ENCODE peak calls at places on chromosomes 4 and X, in seven cellular contexts. One of them, this sample, is unnamed.
A peak's percentile ranks its signal among the peaks of the same experiment; 100 is the strongest.

GRCh38 chr4:16745009-16745408 is 153.4 kb downstream of the LDB2 start:
- DNase-seq in nephron progenitor cell: peak; percentile 2
- DNase-seq in HCT116: no peak
- DNase-seq in progenitor cell of endocrine pancreas: no peak
- DNase-seq in Caco-2: no peak
- DNase-seq in HL-60: no peak
- DNase-seq in bronchial epithelial cell: no peak
- DNase-seq in this sample: no peak

GRCh38 chr4:182918791-182919302 is 1.7 kb upstream of the DCTD start:
- DNase-seq in Caco-2: no peak
- DNase-seq in nephron progenitor cell: no peak
- DNase-seq in HCT116: no peak
- DNase-seq in progenitor cell of endocrine pancreas: no peak
- DNase-seq in HL-60: peak; percentile 46
- DNase-seq in bronchial epithelial cell: peak; percentile 40
- DNase-seq in this sample: no peak

GRCh38 chrX:72536542-72536941 is 36.1 kb downstream of the HDAC8 start:
- DNase-seq in bronchial epithelial cell: no peak
- DNase-seq in progenitor cell of endocrine pancreas: no peak
- DNase-seq in HL-60: no peak
- DNase-seq in Caco-2: no peak
- DNase-seq in nephron progenitor cell: no peak
- DNase-seq in HCT116: no peak
- DNase-seq in this sample: no peak

GRCh38 chr4:109631709-109632108 is 71.5 kb downstream of the CASP6 start:
- DNase-seq in HL-60: no peak
- DNase-seq in bronchial epithelial cell: no peak
- DNase-seq in HCT116: no peak
- DNase-seq in nephron progenitor cell: peak; percentile 12
- DNase-seq in Caco-2: no peak
- DNase-seq in progenitor cell of endocrine pancreas: no peak
- DNase-seq in this sample: no peak

GRCh38 chr4:39710098-39710896 is 12.4 kb downstream of the UBE2K start:
- DNase-seq in HL-60: no peak
- DNase-seq in nephron progenitor cell: no peak
- DNase-seq in Caco-2: no peak
- DNase-seq in bronchial epithelial cell: no peak
- DNase-seq in progenitor cell of endocrine pancreas: no peak
- DNase-seq in HCT116: no peak
- DNase-seq in this sample: no peak

GRCh38 chr4:165288639-165289428 is 38.6 kb upstream of the MSMO1 start:
- DNase-seq in progenitor cell of endocrine pancreas: no peak
- DNase-seq in Caco-2: no peak
- DNase-seq in HL-60: no peak
- DNase-seq in nephron progenitor cell: no peak
- DNase-seq in HCT116: no peak
- DNase-seq in bronchial epithelial cell: peak; percentile 77
- DNase-seq in this sample: no peak

GRCh38 chr4:177222776-177223175 is 86.9 kb upstream of the NEIL3 start:
- DNase-seq in nephron progenitor cell: no peak
- DNase-seq in bronchial epithelial cell: no peak
- DNase-seq in HCT116: no peak
- DNase-seq in HL-60: no peak
- DNase-seq in Caco-2: no peak
- DNase-seq in progenitor cell of endocrine pancreas: no peak
- DNase-seq in this sample: no peak

GRCh38 chr4:142703694-142704309 is 142.3 kb downstream of the INPP4B start:
- DNase-seq in bronchial epithelial cell: peak; percentile 55
- DNase-seq in nephron progenitor cell: no peak
- DNase-seq in progenitor cell of endocrine pancreas: no peak
- DNase-seq in HL-60: no peak
- DNase-seq in Caco-2: no peak
- DNase-seq in HCT116: no peak
- DNase-seq in this sample: no peak

GRCh38 chr4:108940086-108941033 is 177.5 kb upstream of the ETNPPL start:
- DNase-seq in Caco-2: no peak
- DNase-seq in HCT116: no peak
- DNase-seq in HL-60: no peak
- DNase-seq in bronchial epithelial cell: peak; percentile 49
- DNase-seq in progenitor cell of endocrine pancreas: no peak
- DNase-seq in nephron progenitor cell: no peak
- DNase-seq in this sample: no peak

GRCh38 chr4:39472396-39472795 is 13.5 kb downstream of the LIAS start:
- DNase-seq in bronchial epithelial cell: no peak
- DNase-seq in HL-60: no peak
- DNase-seq in nephron progenitor cell: no peak
- DNase-seq in HCT116: no peak
- DNase-seq in progenitor cell of endocrine pancreas: no peak
- DNase-seq in Caco-2: no peak
- DNase-seq in this sample: no peak

GRCh38 chr4:126306152-126306869 is 991.6 kb downstream of the FAT4 start:
- DNase-seq in Caco-2: no peak
- DNase-seq in progenitor cell of endocrine pancreas: no peak
- DNase-seq in HL-60: no peak
- DNase-seq in bronchial epithelial cell: no peak
- DNase-seq in HCT116: no peak
- DNase-seq in nephron progenitor cell: no peak
- DNase-seq in this sample: no peak

GRCh38 chrX:154738013-154738738 is 12.7 kb downstream of the GAB3 start:
- DNase-seq in HL-60: no peak
- DNase-seq in progenitor cell of endocrine pancreas: no peak
- DNase-seq in bronchial epithelial cell: peak; percentile 68
- DNase-seq in HCT116: no peak
- DNase-seq in Caco-2: no peak
- DNase-seq in nephron progenitor cell: no peak
- DNase-seq in this sample: no peak

GRCh38 chr4:165331823-165332222 is 4.4 kb downstream of the MSMO1 start:
- DNase-seq in Caco-2: no peak
- DNase-seq in HCT116: no peak
- DNase-seq in progenitor cell of endocrine pancreas: no peak
- DNase-seq in bronchial epithelial cell: no peak
- DNase-seq in HL-60: no peak
- DNase-seq in nephron progenitor cell: peak; percentile 31
- DNase-seq in this sample: no peak

GRCh38 chr4:83870551-83870950 is 334.6 kb downstream of the GPAT3 start:
- DNase-seq in Caco-2: no peak
- DNase-seq in bronchial epithelial cell: no peak
- DNase-seq in HCT116: no peak
- DNase-seq in progenitor cell of endocrine pancreas: no peak
- DNase-seq in HL-60: no peak
- DNase-seq in nephron progenitor cell: no peak
- DNase-seq in this sample: no peak

GRCh38 chr4:102438396-102438795 is 62.8 kb upstream of the NFKB1 start:
- DNase-seq in progenitor cell of endocrine pancreas: no peak
- DNase-seq in bronchial epithelial cell: peak; percentile 66
- DNase-seq in HL-60: no peak
- DNase-seq in Caco-2: no peak
- DNase-seq in HCT116: no peak
- DNase-seq in nephron progenitor cell: no peak
- DNase-seq in this sample: no peak

GRCh38 chr4:80614319-80614718 is 278.8 kb downstream of the CFAP299 start:
- DNase-seq in progenitor cell of endocrine pancreas: no peak
- DNase-seq in nephron progenitor cell: no peak
- DNase-seq in Caco-2: no peak
- DNase-seq in HL-60: no peak
- DNase-seq in bronchial epithelial cell: no peak
- DNase-seq in HCT116: no peak
- DNase-seq in this sample: no peak

GRCh38 chrX:107541244-107541643 is 87.1 kb upstream of the PRPS1 start:
- DNase-seq in progenitor cell of endocrine pancreas: no peak
- DNase-seq in HCT116: no peak
- DNase-seq in HL-60: no peak
- DNase-seq in bronchial epithelial cell: no peak
- DNase-seq in Caco-2: no peak
- DNase-seq in nephron progenitor cell: no peak
- DNase-seq in this sample: no peak

GRCh38 chr4:66376921-66377320 is 706.6 kb upstream of the EPHA5 start:
- DNase-seq in progenitor cell of endocrine pancreas: no peak
- DNase-seq in HL-60: no peak
- DNase-seq in bronchial epithelial cell: no peak
- DNase-seq in HCT116: no peak
- DNase-seq in Caco-2: no peak
- DNase-seq in nephron progenitor cell: no peak
- DNase-seq in this sample: no peak

GRCh38 chrX:34578237-34578636 is 78.8 kb downstream of the TMEM47 start:
- DNase-seq in HL-60: no peak
- DNase-seq in progenitor cell of endocrine pancreas: no peak
- DNase-seq in Caco-2: no peak
- DNase-seq in bronchial epithelial cell: peak; percentile 28
- DNase-seq in nephron progenitor cell: no peak
- DNase-seq in HCT116: no peak
- DNase-seq in this sample: no peak
- TF ChIP-seq CTCF in HL-60: no peak
- TF ChIP-seq CTCF in progenitor cell of endocrine pancreas: peak; percentile 71
- TF ChIP-seq CTCF in Caco-2: peak; percentile 30
- TF ChIP-seq CTCF in bronchial epithelial cell: no peak
- TF ChIP-seq CTCF in nephron progenitor cell: peak; percentile 48
- TF ChIP-seq CTCF in HCT116: no peak
- TF ChIP-seq CTCF in this sample: peak; percentile 7

DNA sequence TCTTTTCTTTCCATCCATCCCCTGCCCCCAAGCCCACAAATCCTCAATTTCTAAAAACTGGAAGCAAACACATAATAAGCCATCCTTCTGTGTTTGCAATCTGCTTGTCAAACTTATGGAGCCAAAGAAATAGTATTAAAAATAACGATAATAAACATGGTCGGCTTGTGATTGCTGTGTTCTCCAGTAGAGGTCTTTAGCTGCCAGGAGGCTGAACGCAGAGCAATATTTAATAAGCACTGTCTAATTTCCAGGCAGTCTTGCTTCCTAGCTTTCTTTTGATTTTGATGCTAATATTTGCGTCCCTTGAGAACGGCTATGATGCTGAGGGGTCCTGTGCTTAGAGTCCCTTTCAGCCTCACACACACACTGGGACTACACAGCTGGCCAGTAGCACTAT is 3.2 kb upstream of the HELT start:
- DNase-seq in Caco-2: no peak
- DNase-seq in HCT116: no peak
- DNase-seq in HL-60: no peak
- DNase-seq in nephron progenitor cell: no peak
- DNase-seq in bronchial epithelial cell: no peak
- DNase-seq in progenitor cell of endocrine pancreas: no peak
- DNase-seq in this sample: no peak
- TF ChIP-seq CTCF in Caco-2: no peak
- TF ChIP-seq CTCF in HCT116: no peak
- TF ChIP-seq CTCF in HL-60: no peak
- TF ChIP-seq CTCF in nephron progenitor cell: no peak
- TF ChIP-seq CTCF in bronchial epithelial cell: no peak
- TF ChIP-seq CTCF in progenitor cell of endocrine pancreas: no peak
- TF ChIP-seq CTCF in this sample: no peak

DNA sequence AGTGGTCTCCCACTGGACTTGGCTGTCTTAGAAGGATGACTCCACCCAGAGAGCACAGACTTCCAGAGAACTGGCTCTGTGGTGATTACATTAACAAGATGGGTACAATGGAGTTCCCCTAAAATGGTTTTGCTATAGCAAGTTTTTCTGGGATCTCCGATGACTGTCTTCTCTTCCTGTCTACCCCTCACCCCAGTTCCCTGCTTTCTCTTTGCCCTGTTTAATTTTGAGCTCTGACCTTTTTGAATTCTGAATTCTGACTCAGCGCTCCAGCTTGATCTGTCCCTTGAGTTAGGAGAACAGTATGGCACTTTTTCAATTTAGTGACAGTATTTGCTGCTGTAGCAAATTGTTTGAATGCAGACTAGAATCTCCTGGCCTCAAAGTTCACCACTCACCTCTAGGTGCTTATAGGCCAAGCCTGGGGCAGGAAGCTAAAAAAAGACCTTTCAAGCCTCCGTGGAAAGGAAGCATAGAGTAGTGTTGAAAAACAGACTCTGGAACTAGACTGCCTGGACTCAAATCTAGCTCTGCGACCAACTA is 7.0 kb downstream of the MSN start:
- DNase-seq in HCT116: no peak
- DNase-seq in Caco-2: no peak
- DNase-seq in bronchial epithelial cell: no peak
- DNase-seq in progenitor cell of endocrine pancreas: no peak
- DNase-seq in HL-60: no peak
- DNase-seq in nephron progenitor cell: no peak
- DNase-seq in this sample: no peak
- TF ChIP-seq CTCF in HCT116: no peak
- TF ChIP-seq CTCF in Caco-2: no peak
- TF ChIP-seq CTCF in bronchial epithelial cell: no peak
- TF ChIP-seq CTCF in progenitor cell of endocrine pancreas: no peak
- TF ChIP-seq CTCF in HL-60: no peak
- TF ChIP-seq CTCF in nephron progenitor cell: no peak
- TF ChIP-seq CTCF in this sample: no peak

DNA sequence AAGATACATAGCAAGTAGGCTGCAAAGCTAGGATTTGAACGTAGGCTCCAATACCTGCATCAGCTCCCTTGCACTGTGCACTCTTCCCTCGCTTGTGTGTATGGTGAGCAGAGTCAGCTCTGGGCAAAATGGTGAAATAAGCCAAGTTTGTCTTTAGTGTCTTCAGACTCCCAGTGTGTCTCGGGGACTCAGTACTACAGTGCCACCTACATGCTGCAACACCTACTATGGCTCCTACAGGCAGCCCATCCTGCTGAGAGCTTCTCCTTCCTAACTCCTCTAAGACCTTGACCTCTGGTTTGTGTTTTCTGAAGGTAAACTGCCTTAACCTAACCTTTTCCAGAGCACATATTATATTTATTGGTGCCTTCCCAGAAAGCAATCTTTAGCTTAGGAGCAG is 42.5 kb downstream of the RTL9 start:
- DNase-seq in HL-60: no peak
- DNase-seq in HCT116: no peak
- DNase-seq in Caco-2: no peak
- DNase-seq in bronchial epithelial cell: no peak
- DNase-seq in nephron progenitor cell: no peak
- DNase-seq in progenitor cell of endocrine pancreas: no peak
- DNase-seq in this sample: no peak
- TF ChIP-seq CTCF in HL-60: no peak
- TF ChIP-seq CTCF in HCT116: no peak
- TF ChIP-seq CTCF in Caco-2: peak; percentile 7
- TF ChIP-seq CTCF in bronchial epithelial cell: no peak
- TF ChIP-seq CTCF in nephron progenitor cell: no peak
- TF ChIP-seq CTCF in progenitor cell of endocrine pancreas: no peak
- TF ChIP-seq CTCF in this sample: no peak

GRCh38 chr4:163003979-163004378 is 162.7 kb downstream of the NAF1 start:
- DNase-seq in HL-60: no peak
- DNase-seq in bronchial epithelial cell: no peak
- DNase-seq in HCT116: no peak
- DNase-seq in nephron progenitor cell: no peak
- DNase-seq in Caco-2: no peak
- DNase-seq in progenitor cell of endocrine pancreas: no peak
- DNase-seq in this sample: no peak
- TF ChIP-seq CTCF in HL-60: no peak
- TF ChIP-seq CTCF in bronchial epithelial cell: no peak
- TF ChIP-seq CTCF in HCT116: no peak
- TF ChIP-seq CTCF in nephron progenitor cell: no peak
- TF ChIP-seq CTCF in Caco-2: peak; percentile 1
- TF ChIP-seq CTCF in progenitor cell of endocrine pancreas: no peak
- TF ChIP-seq CTCF in this sample: no peak

DNA sequence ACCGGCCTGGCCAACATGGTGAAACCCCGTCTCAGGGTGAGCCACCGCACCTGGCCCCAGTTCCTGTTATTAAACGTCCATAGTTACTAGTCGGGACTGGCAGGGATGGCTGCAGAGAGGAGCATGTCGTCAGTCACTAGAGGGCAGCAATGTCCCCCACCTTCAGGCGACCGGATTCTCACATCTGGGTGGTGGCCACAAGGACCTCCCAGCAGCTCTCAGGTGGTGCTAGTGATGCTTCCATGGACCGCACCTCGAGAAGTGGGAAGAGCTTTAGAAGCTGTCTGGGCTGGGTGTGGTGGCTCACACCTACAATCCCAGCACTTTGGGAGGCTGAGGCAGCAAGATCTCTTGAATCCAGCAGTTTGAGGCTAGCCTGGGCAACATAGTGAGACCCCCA is 13.3 kb upstream of the IL3RA start:
- DNase-seq in bronchial epithelial cell: no peak
- DNase-seq in HL-60: peak; percentile 90
- DNase-seq in HCT116: peak; percentile 65
- DNase-seq in progenitor cell of endocrine pancreas: no peak
- DNase-seq in Caco-2: peak; percentile 70
- DNase-seq in nephron progenitor cell: peak; percentile 44
- DNase-seq in this sample: no peak
- TF ChIP-seq CTCF in bronchial epithelial cell: no peak
- TF ChIP-seq CTCF in HL-60: peak; percentile 29
- TF ChIP-seq CTCF in HCT116: peak; percentile 59
- TF ChIP-seq CTCF in progenitor cell of endocrine pancreas: peak; percentile 51
- TF ChIP-seq CTCF in Caco-2: peak; percentile 38
- TF ChIP-seq CTCF in nephron progenitor cell: peak; percentile 34
- TF ChIP-seq CTCF in this sample: peak; percentile 10